ENCODE peak calls at places on chromosomes 4 and X, in four cellular contexts. D, L, A and J are unnamed samples.

GRCh38 chrX:150730719-150731118 is 37.5 kb downstream of the MTMR1 start:
- DNase-seq in D (no peak), L (peak; percentile 30), A (no peak), J (no peak)

GRCh38 chrX:9466115-9466495 is 1.2 kb downstream of the TBL1X start:
- DNase-seq in D (peak; percentile 12), L (peak; percentile 25), A (peak; percentile 89), J (peak; percentile 62)

GRCh38 chrX:116272328-116272727 is 101.8 kb downstream of the AGTR2 start:
- DNase-seq in D (no peak), L (peak; percentile 93), A (no peak), J (no peak)

GRCh38 chr4:2698951-2699505 is 57.1 kb downstream of the TNIP2 start:
- DNase-seq in D (no peak), L (no peak), A (no peak), J (no peak)

GRCh38 chr4:124635331-124635730 is 77.2 kb downstream of the ANKRD50 start:
- DNase-seq in D (no peak), L (no peak), A (no peak), J (peak; percentile 70)

GRCh38 chr4:8394125-8394524 is 46.4 kb downstream of the ACOX3 start:
- DNase-seq in D (no peak), L (peak; percentile 34), A (no peak), J (peak; percentile 52)

GRCh38 chr4:81724925-81725329 is 253.2 kb upstream of the RASGEF1B start:
- DNase-seq in D (no peak), L (no peak), A (peak; percentile 76), J (peak; percentile 15)

GRCh38 chr4:39617534-39617933 is 21.1 kb downstream of the SMIM14 start:
- DNase-seq in D (no peak), L (no peak), A (no peak), J (no peak)

GRCh38 chrX:43949669-43950068 is 23.5 kb downstream of the NDP start:
- DNase-seq in D (no peak), L (peak; percentile 4), A (peak; percentile 77), J (peak; percentile 28)